ENCODE peak calls at places on chromosomes 4 and X, in eight cellular contexts. K is ascending aorta, T is left lung, Z is cardiac muscle cell, W is uterus, E is HCT116, F is skeletal muscle cell, A is NT2/D1. R is an unnamed sample.

GRCh38 chrX:29024813-29025342 is 437.6 kb downstream of the IL1RAPL1 start:
- DNase-seq in K (no peak), T (no peak), Z (no peak), W (no peak), E (no peak), F (peak), A (no peak), R (no peak)

GRCh38 chr4:120691106-120691505 is 231.4 kb downstream of the PRDM5 start:
- DNase-seq in K (no peak), T (no peak), Z (no peak), W (no peak), E (no peak), F (no peak), A (no peak), R (no peak)

GRCh38 chr4:146436423-146437162 is 85.1 kb downstream of the SLC10A7 start:
- DNase-seq in K (no peak), T (no peak), Z (no peak), W (no peak), E (no peak), F (no peak), A (no peak), R (no peak)

GRCh38 chr4:121696641-121697461 is at the start of gene ANXA5:
- DNase-seq in K (peak), T (peak), Z (peak), W (peak), E (peak), F (peak), A (peak), R (no peak)

GRCh38 chr4:152283806-152284470 is 252.0 kb downstream of the FBXW7 start:
- DNase-seq in K (no peak), T (no peak), Z (no peak), W (no peak), E (no peak), F (no peak), A (no peak), R (no peak)

GRCh38 chr4:4456816-4457578 is 70.1 kb downstream of the NSG1 start:
- DNase-seq in K (no peak), T (no peak), Z (no peak), W (no peak), E (no peak), F (no peak), A (no peak), R (no peak)

GRCh38 chrX:112668476-112669404 is 11.0 kb downstream of the LHFPL1 start:
- DNase-seq in K (no peak), T (no peak), Z (no peak), W (no peak), E (no peak), F (no peak), A (peak), R (no peak)

GRCh38 chrX:53452812-53453211 is 18.6 kb upstream of the HSD17B10 start:
- DNase-seq in K (no peak), T (no peak), Z (no peak), W (no peak), E (no peak), F (no peak), A (no peak), R (no peak)

GRCh38 chr4:101355767-101356702 is 8.7 kb upstream of the PPP3CA start:
- DNase-seq in K (no peak), T (no peak), Z (no peak), W (no peak), E (peak), F (peak), A (no peak), R (no peak)

GRCh38 chr4:5751918-5752802 is 41.2 kb downstream of the EVC start:
- DNase-seq in K (no peak), T (no peak), Z (no peak), W (no peak), E (no peak), F (peak), A (peak), R (no peak)

GRCh38 chr4:129064717-129065116 is 28.6 kb downstream of the SCLT1 start:
- DNase-seq in K (no peak), T (no peak), Z (no peak), W (no peak), E (no peak), F (peak), A (no peak), R (no peak)

GRCh38 chr4:123361195-123361861 is 35.3 kb upstream of the SPRY1 start:
- DNase-seq in K (no peak), T (no peak), Z (no peak), W (no peak), E (no peak), F (peak), A (no peak), R (no peak)

GRCh38 chr4:45280121-45280520 is 553.8 kb upstream of the GNPDA2 start:
- DNase-seq in K (no peak), T (no peak), Z (no peak), W (no peak), E (no peak), F (no peak), A (no peak), R (no peak)

GRCh38 chr4:99504804-99505502 is 5.9 kb upstream of the C4orf17 start:
- DNase-seq in K (no peak), T (no peak), Z (no peak), W (no peak), E (no peak), F (no peak), A (no peak), R (no peak)

GRCh38 chr4:118920247-118920646 is 31.6 kb downstream of the SYNPO2 start:
- DNase-seq in K (no peak), T (no peak), Z (no peak), W (peak), E (no peak), F (no peak), A (no peak), R (peak)

GRCh38 chrX:139932077-139932900 is 564 bp downstream of the ATP11C start:
- DNase-seq in K (no peak), T (peak), Z (peak), W (peak), E (no peak), F (no peak), A (no peak), R (no peak)

GRCh38 chr4:2837904-2838496 is 5.6 kb upstream of the ADD1 start:
- DNase-seq in K (no peak), T (peak), Z (no peak), W (peak), E (no peak), F (no peak), A (no peak), R (no peak)

GRCh38 chr4:80592950-80593349 is 257.4 kb downstream of the CFAP299 start:
- DNase-seq in K (no peak), T (no peak), Z (no peak), W (no peak), E (no peak), F (no peak), A (no peak), R (no peak)

GRCh38 chr4:144572660-144573059 is 73.3 kb upstream of the HHIP start:
- DNase-seq in K (no peak), T (no peak), Z (no peak), W (no peak), E (no peak), F (no peak), A (no peak), R (no peak)

GRCh38 chr4:55866290-55866907 is 13.0 kb downstream of the EXOC1 start:
- DNase-seq in K (no peak), T (no peak), Z (no peak), W (no peak), E (peak), F (peak), A (no peak), R (no peak)

GRCh38 chrX:41734530-41734929 is 10.5 kb downstream of the GPR82 start:
- DNase-seq in K (no peak), T (no peak), Z (no peak), W (no peak), E (peak), F (no peak), A (no peak), R (no peak)

GRCh38 chr4:5037553-5038551 is 13.4 kb upstream of the STK32B start:
- DNase-seq in K (no peak), T (no peak), Z (no peak), W (no peak), E (no peak), F (peak), A (no peak), R (no peak)

GRCh38 chr4:10095296-10095991 is 21.2 kb downstream of the WDR1 start:
- DNase-seq in K (no peak), T (no peak), Z (no peak), W (no peak), E (no peak), F (no peak), A (no peak), R (no peak)
- H3K4me3 ChIP-seq in K (no peak), T (no peak), Z (no peak), W (no peak), E (peak), F (no peak), A (no peak), R (no peak)

GRCh38 chrX:46710927-46711623 is 47.8 kb downstream of the SLC9A7 start:
- DNase-seq in K (no peak), T (no peak), Z (no peak), W (no peak), E (no peak), F (no peak), A (no peak), R (no peak)
- H3K4me3 ChIP-seq in K (no peak), T (no peak), Z (no peak), W (no peak), E (no peak), F (no peak), A (no peak), R (no peak)

GRCh38 chrX:10111364-10112148 is 45.2 kb upstream of the CLCN4 start:
- DNase-seq in K (no peak), T (no peak), Z (no peak), W (no peak), E (no peak), F (no peak), A (no peak), R (no peak)

GRCh38 chrX:10110316-10110932 is 46.4 kb upstream of the CLCN4 start:
- DNase-seq in K (no peak), T (no peak), Z (no peak), W (no peak), E (no peak), F (no peak), A (no peak), R (no peak)

GRCh38 chrX:10112510-10112909 is 44.3 kb upstream of the CLCN4 start:
- DNase-seq in K (no peak), T (no peak), Z (no peak), W (no peak), E (no peak), F (no peak), A (no peak), R (no peak)

GRCh38 chrX:10109695-10110094 is 47.1 kb upstream of the CLCN4 start:
- DNase-seq in K (no peak), T (no peak), Z (no peak), W (peak), E (no peak), F (no peak), A (no peak), R (no peak)

DNA sequence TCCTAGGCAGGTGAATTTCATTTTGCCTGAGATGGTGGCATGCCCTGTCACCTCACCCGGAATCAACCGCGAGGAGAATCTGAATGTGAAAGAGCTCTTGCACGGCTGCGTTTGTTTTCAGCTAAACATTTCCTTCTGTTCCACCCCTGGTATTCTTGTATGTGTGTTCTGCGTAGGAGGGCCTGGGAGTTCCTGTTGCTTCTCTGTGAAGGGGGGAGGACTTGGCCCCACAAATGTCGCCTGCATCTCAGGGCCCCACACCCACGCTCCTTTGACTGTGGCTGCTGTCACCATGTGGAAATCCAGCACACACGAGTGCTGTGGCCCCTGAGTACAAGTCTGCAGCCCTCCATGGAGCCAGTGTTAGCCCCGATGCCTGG is 45.8 kb upstream of the CLCN4 start:
- DNase-seq in K (no peak), T (no peak), Z (no peak), W (no peak), E (no peak), F (no peak), A (no peak), R (no peak)
- H3K4me3 ChIP-seq in K (no peak), T (no peak), Z (no peak), W (no peak), E (no peak), F (no peak), A (no peak), R (no peak)

DNA sequence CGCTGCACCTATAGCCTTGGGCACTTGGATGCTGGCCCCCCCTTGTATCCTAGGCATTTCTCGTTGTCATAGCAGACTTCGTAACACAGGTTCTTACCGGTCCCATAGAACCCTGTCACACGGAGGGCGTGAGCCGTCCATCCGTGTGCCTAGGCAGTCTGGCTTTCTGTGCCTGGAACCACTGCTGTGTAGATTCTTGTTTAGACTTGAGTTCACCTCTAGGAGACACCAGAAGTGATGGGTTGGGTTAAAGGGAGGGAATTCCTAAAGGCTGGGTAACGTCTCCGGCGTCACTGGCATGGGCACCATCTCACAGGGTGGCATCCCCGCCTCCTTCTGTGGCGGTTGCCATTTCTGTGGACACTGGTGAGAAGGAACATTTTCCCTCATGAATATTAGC is 13.5 kb upstream of the NKX1-1 start:
- DNase-seq in K (no peak), T (no peak), Z (no peak), W (no peak), E (no peak), F (no peak), A (no peak), R (no peak)
- H3K4me3 ChIP-seq in K (no peak), T (no peak), Z (no peak), W (no peak), E (no peak), F (no peak), A (no peak), R (no peak)

GRCh38 chr4:110623710-110624015 is 786 bp upstream of the PITX2 start:
- DNase-seq in K (no peak), T (no peak), Z (no peak), W (no peak), E (no peak), F (no peak), A (no peak), R (no peak)
- H3K4me3 ChIP-seq in K (no peak), T (no peak), Z (no peak), W (no peak), E (peak), F (peak), A (no peak), R (no peak)